ENCODE peak calls at places on chromosome 7, in nine cellular contexts. E is Caki2; X is NCI-H187 treated with DMSO at 0.1 percent for 48 hours; P is psoas muscle; W is nephron progenitor cell; G is mucosa of gallbladder; C is HAP-1; U is NCI-H1105; V is CD4-positive, CD25-positive, alpha-beta regulatory T cell. I is an unnamed sample.

GRCh38 chr7:12074889-12075288 is 136.2 kb upstream of the TMEM106B start:
- DNase-seq in P (no peak), V (no peak), E (peak), U (no peak), W (no peak), C (no peak), G (no peak), X (no peak), I (no peak)

GRCh38 chr7:66330961-66331360 is 125.8 kb downstream of the TPST1 start:
- DNase-seq in W (no peak), G (peak), X (no peak), C (no peak), E (no peak), P (peak), V (no peak), U (no peak), I (no peak)

GRCh38 chr7:7965301-7965700 is 3.3 kb upstream of the GLCCI1 start:
- DNase-seq in V (no peak), P (no peak), C (no peak), X (no peak), G (no peak), W (no peak), U (no peak), E (no peak), I (no peak)

GRCh38 chr7:2967705-2968104 is 76.0 kb downstream of the CARD11 start:
- DNase-seq in U (no peak), X (no peak), V (no peak), W (no peak), G (no peak), P (no peak), E (no peak), C (no peak), I (no peak)

GRCh38 chr7:31603076-31603475 is 83.9 kb upstream of the PPP1R17 start:
- DNase-seq in G (no peak), C (no peak), U (no peak), P (no peak), X (no peak), V (no peak), W (no peak), E (no peak), I (no peak)

GRCh38 chr7:90271753-90272152 is 26.8 kb downstream of the CFAP69 start:
- DNase-seq in C (no peak), E (no peak), W (no peak), X (no peak), P (no peak), V (no peak), U (no peak), G (no peak), I (no peak)

GRCh38 chr7:2008101-2008935 is 224.4 kb downstream of the MAD1L1 start:
- DNase-seq in U (no peak), X (no peak), C (no peak), P (peak), E (no peak), V (no peak), W (peak), G (no peak), I (no peak)

GRCh38 chr7:41573017-41573416 is 129.9 kb downstream of the INHBA start:
- DNase-seq in G (no peak), E (peak), V (no peak), U (no peak), X (no peak), W (no peak), P (no peak), C (no peak), I (no peak)

GRCh38 chr7:105691029-105691691 is 109.9 kb upstream of the EFCAB10 start:
- DNase-seq in V (peak), W (no peak), X (no peak), G (no peak), U (no peak), E (no peak), P (no peak), C (peak), I (no peak)

GRCh38 chr7:38383281-38383680 is 109.8 kb upstream of the TARP start:
- DNase-seq in W (no peak), G (no peak), E (no peak), C (no peak), X (no peak), U (no peak), V (no peak), P (no peak), I (no peak)

GRCh38 chr7:107528461-107528860 is 35.3 kb downstream of the COG5 start:
- DNase-seq in W (no peak), U (no peak), X (no peak), V (no peak), E (no peak), C (no peak), G (no peak), P (no peak), I (no peak)

GRCh38 chr7:91566333-91566732 is 302.1 kb downstream of the FZD1 start:
- DNase-seq in P (no peak), G (no peak), W (no peak), U (no peak), C (no peak), E (no peak), V (no peak), X (no peak), I (no peak)